ENCODE peak calls at places on chromosomes 2 and 18, in five cellular contexts. J is Karpas-422, B is neuronal stem cell, Y is mammary epithelial cell, U is PC-9. V is an unnamed sample.

GRCh38 chr2:46849741-46850474 is 65.7 kb downstream of the MCFD2 start:
- DNase-seq in J (no peak), B (no peak), Y (no peak), U (peak; percentile 48), V (peak; percentile 27)

GRCh38 chr2:54574107-54574859 is 118.2 kb downstream of the SPTBN1 start:
- DNase-seq in J (no peak), B (no peak), Y (peak; percentile 53), U (peak; percentile 76), V (peak; percentile 49)

GRCh38 chr18:45571161-45571560 is 44.1 kb upstream of the SLC14A2 start:
- DNase-seq in J (no peak), B (no peak), Y (no peak), U (no peak), V (no peak)

GRCh38 chr2:207113403-207113802 is 52.3 kb downstream of the KLF7 start:
- DNase-seq in J (no peak), B (no peak), Y (no peak), U (no peak), V (peak; percentile 31)

GRCh38 chr18:42675810-42676209 is 439.7 kb downstream of the RIT2 start:
- DNase-seq in J (no peak), B (no peak), Y (no peak), U (no peak), V (no peak)

GRCh38 chr2:231530099-231531085 is at the start of gene NMUR1:
- DNase-seq in J (peak; percentile 69), B (peak; percentile 48), Y (no peak), U (peak; percentile 47), V (peak; percentile 63)

GRCh38 chr2:20481798-20482405 is 35.0 kb downstream of the RHOB start:
- DNase-seq in J (no peak), B (no peak), Y (no peak), U (no peak), V (no peak)

GRCh38 chr2:199309411-199309810 is 148.3 kb downstream of the SATB2 start:
- DNase-seq in J (no peak), B (no peak), Y (no peak), U (no peak), V (no peak)

GRCh38 chr2:128272586-128273468 is 45.8 kb downstream of the HS6ST1 start:
- DNase-seq in J (no peak), B (no peak), Y (no peak), U (no peak), V (no peak)

GRCh38 chr2:240426797-240427721 is 8.4 kb upstream of the GPC1 start:
- DNase-seq in J (no peak), B (no peak), Y (no peak), U (peak; percentile 91), V (peak; percentile 55)

GRCh38 chr2:170928036-170928823 is 823 bp upstream of the GORASP2 start:
- DNase-seq in J (peak; percentile 48), B (no peak), Y (peak; percentile 87), U (no peak), V (no peak)

GRCh38 chr2:33033524-33034150 is 86.9 kb downstream of the LTBP1 start:
- DNase-seq in J (no peak), B (peak; percentile 29), Y (peak; percentile 42), U (no peak), V (peak; percentile 76)

GRCh38 chr2:236250909-236251579 is 13.2 kb downstream of the ASB18 start:
- DNase-seq in J (no peak), B (no peak), Y (no peak), U (no peak), V (no peak)

GRCh38 chr2:212398316-212398715 is 140.3 kb downstream of the ERBB4 start:
- DNase-seq in J (no peak), B (no peak), Y (no peak), U (no peak), V (no peak)

GRCh38 chr2:44097322-44097907 is 71.3 kb upstream of the PPM1B start:
- DNase-seq in J (no peak), B (no peak), Y (no peak), U (no peak), V (no peak)

GRCh38 chr2:218400167-218400929 is 680 bp downstream of the CTDSP1 start:
- DNase-seq in J (peak; percentile 71), B (peak; percentile 30), Y (peak; percentile 32), U (peak; percentile 39), V (peak; percentile 68)

GRCh38 chr2:202035089-202035940 is 1.7 kb downstream of the FZD7 start:
- DNase-seq in J (no peak), B (peak; percentile 74), Y (peak; percentile 58), U (peak; percentile 18), V (peak; percentile 90)

GRCh38 chr2:227324671-227325055 is 388 bp upstream of the MFF start:
- DNase-seq in J (no peak), B (no peak), Y (no peak), U (peak; percentile 14), V (no peak)

GRCh38 chr2:127563458-127564428 is 28.3 kb downstream of the MYO7B start:
- DNase-seq in J (no peak), B (no peak), Y (no peak), U (no peak), V (no peak)

GRCh38 chr2:234412726-234413125 is 84.2 kb downstream of the ARL4C start:
- DNase-seq in J (no peak), B (no peak), Y (peak; percentile 66), U (no peak), V (peak; percentile 91)

GRCh38 chr18:28281400-28281799 is 104.5 kb upstream of the CDH2 start:
- DNase-seq in J (no peak), B (no peak), Y (no peak), U (no peak), V (peak; percentile 2)

GRCh38 chr2:3260959-3261358 is 116.7 kb downstream of the EIPR1 start:
- DNase-seq in J (no peak), B (no peak), Y (no peak), U (no peak), V (no peak)

GRCh38 chr18:10035306-10035991 is 121.6 kb downstream of the VAPA start:
- DNase-seq in J (no peak), B (no peak), Y (peak; percentile 86), U (peak; percentile 33), V (peak; percentile 38)

DNA sequence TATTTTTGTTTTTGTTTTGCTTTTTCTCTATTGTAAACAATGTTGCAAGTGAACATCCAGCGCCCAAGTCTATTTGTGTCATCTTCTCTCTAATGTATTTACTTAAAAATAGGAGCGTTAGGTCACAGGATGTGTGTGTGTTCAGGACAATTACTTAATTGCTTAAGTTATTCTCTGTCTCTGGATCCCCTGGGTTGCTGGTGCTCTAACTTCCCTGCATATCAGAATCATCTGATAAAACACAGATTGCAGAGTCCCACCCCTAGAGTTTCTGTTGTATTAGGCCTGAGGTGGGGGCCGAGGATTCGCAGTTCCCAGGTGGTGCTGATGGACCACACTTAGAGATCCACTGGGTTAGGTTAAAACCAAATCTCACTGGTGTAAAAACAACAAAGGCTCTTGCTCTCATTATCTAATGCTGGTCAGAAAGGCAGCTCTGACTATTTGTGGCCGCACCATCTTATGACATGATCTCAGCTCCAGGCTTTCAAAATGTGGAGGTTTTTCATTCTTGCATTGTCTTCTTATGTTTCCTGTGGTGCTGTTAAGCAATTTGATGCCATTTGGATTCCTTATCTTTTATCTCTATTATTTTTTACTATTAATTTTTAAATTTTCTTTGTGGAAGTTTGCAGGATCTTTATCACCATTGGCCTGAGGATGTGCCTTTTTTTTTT is 87.7 kb downstream of the CLIP4 start:
- DNase-seq in J (no peak), B (no peak), Y (no peak), U (no peak), V (no peak)
- H2AFZ ChIP-seq in J (no peak overlapping the region), B (no peak overlapping the region), Y (no peak overlapping the region), U (no peak overlapping the region), V (no peak overlapping the region)

DNA sequence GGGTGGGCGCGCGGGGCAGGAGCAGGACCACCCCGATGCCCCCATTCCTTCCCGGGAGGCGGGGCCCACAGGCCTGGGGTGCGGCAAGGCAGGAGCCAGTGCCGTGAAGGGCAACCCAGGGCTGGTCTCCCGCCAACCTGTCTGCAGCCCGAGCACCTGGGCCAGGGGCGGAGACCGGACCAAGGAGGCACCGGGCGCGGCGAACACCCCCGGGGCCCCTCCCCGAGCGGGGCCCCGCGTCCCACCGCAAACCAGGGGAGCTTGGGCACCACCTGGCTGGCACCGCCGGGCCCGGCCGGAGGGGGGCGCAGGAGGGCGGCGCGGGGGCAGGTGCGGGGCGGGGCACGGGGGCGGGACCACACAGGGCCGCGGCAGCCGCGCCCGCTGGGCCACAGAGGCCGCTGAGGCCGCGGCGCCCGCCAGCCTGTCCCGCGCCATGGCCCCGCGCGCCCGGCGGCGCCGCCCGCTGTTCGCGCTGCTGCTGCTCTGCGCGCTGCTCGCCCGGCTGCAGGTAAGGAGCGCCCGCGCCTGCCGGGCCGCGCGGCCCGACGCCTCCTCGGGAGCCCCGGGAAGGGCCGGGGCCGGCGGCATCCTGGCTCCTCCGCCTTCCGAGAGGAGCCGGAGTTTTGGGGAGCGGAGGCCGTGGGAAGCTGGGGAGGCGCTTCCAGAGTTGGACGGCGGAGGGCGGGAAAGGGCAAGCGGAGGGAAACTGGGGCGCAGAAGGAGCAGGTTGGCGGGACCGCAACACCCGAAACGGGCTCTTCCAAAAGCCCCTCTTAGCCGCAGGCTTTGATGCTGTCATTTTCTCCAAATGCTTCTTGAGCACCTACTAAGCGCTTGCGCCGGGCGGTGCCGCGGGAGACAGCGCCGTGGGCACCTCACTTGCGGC is at the start of gene TNFRSF11A:
- DNase-seq in J (peak; percentile 87), B (no peak), Y (peak; percentile 58), U (peak; percentile 60), V (peak; percentile 44)
- H3K27me3 ChIP-seq in J (no peaks in the 10 kb centered on the region), B (peaks cover 41% of the 10 kb centered on the region), Y (peaks cover 3% of the 10 kb centered on the region), U (no peaks in the 10 kb centered on the region), V (peaks cover 61% of the 10 kb centered on the region)

GRCh38 chr2:85853499-85854165 is 35.2 kb downstream of the ST3GAL5 start:
- DNase-seq in J (peak; percentile 47), B (no peak), Y (no peak), U (no peak), V (no peak)
- H3K4me3 ChIP-seq in J (no peak overlapping the region), B (no peak overlapping the region), Y (no peak overlapping the region), U (no peak overlapping the region), V (peak overlapping the region; percentile 59)

GRCh38 chr2:180705551-180705950 is 274.9 kb upstream of the UBE2E3 start:
- DNase-seq in J (no peak), B (no peak), Y (no peak), U (no peak), V (peak; percentile 67)

GRCh38 chr2:180705122-180705521 is 275.3 kb upstream of the UBE2E3 start:
- DNase-seq in J (no peak), B (no peak), Y (peak; percentile 21), U (no peak), V (peak; percentile 67)

GRCh38 chr2:180707175-180707866 is 273.1 kb upstream of the UBE2E3 start:
- DNase-seq in J (no peak), B (no peak), Y (no peak), U (no peak), V (no peak)

GRCh38 chr2:180707867-180708205 is 272.6 kb upstream of the UBE2E3 start:
- DNase-seq in J (no peak), B (peak; percentile 26), Y (peak; percentile 96), U (peak; percentile 47), V (peak; percentile 96)

DNA sequence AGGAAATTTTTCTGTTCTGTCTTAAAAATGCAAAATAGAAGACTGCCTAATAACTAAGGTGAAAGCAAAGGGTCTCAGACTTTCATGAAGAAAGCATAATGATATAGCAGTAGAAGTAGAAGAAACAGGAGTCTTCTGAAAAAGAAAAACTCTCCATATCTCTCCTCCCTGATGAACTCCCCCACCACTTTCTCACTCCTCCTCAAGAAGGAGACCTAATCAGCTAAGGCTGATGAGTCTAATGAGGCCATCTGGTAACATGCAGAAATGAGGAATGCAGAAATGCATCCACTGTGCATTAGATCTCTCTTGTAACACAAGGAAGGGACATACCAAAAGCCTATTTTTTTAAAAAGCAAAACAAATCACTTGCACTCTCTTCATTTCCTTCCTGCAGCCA is 273.7 kb upstream of the UBE2E3 start:
- DNase-seq in J (no peak), B (no peak), Y (no peak), U (no peak), V (no peak)
- H2AFZ ChIP-seq in J (no peak overlapping the region), B (peak overlapping the region; percentile 21), Y (no peak overlapping the region), U (no peak overlapping the region), V (no peak overlapping the region)